ENCODE peak calls at places on chromosomes 7 and 10, in four cellular contexts. One of them, this sample, is unnamed.

GRCh38 chr10:91389636-91390512 is 20.3 kb upstream of the HECTD2 start:
- DNase-seq in bronchial epithelial cell: peak; percentile 57
- DNase-seq in caudate nucleus: no peak
- DNase-seq in AG04450: no peak
- DNase-seq in this sample: peak; percentile 49

GRCh38 chr7:39527951-39528350 is 38.3 kb upstream of the YAE1 start:
- DNase-seq in AG04450: no peak
- DNase-seq in bronchial epithelial cell: peak; percentile 17
- DNase-seq in caudate nucleus: no peak
- DNase-seq in this sample: no peak

GRCh38 chr10:78328592-78329404 is 295.1 kb downstream of the RPS24 start:
- DNase-seq in bronchial epithelial cell: no peak
- DNase-seq in caudate nucleus: no peak
- DNase-seq in AG04450: no peak
- DNase-seq in this sample: no peak

GRCh38 chr10:122835908-122836307 is 9.7 kb downstream of the CUZD1 start:
- DNase-seq in caudate nucleus: no peak
- DNase-seq in bronchial epithelial cell: no peak
- DNase-seq in AG04450: no peak
- DNase-seq in this sample: no peak

GRCh38 chr7:158372400-158373302 is 215.0 kb downstream of the PTPRN2 start:
- DNase-seq in caudate nucleus: no peak
- DNase-seq in AG04450: no peak
- DNase-seq in bronchial epithelial cell: no peak
- DNase-seq in this sample: no peak

GRCh38 chr10:97782455-97783228 is 10.8 kb upstream of the SFRP5 start:
- DNase-seq in AG04450: no peak
- DNase-seq in bronchial epithelial cell: peak; percentile 8
- DNase-seq in caudate nucleus: no peak
- DNase-seq in this sample: no peak

GRCh38 chr7:117127585-117128168 is 174.4 kb downstream of the ST7 start:
- DNase-seq in AG04450: peak; percentile 21
- DNase-seq in bronchial epithelial cell: peak; percentile 56
- DNase-seq in caudate nucleus: no peak
- DNase-seq in this sample: peak; percentile 46

GRCh38 chr10:5663692-5664427 is 2.5 kb downstream of the ASB13 start:
- DNase-seq in AG04450: no peak
- DNase-seq in caudate nucleus: no peak
- DNase-seq in bronchial epithelial cell: no peak
- DNase-seq in this sample: no peak

GRCh38 chr7:16918288-16918895 is 36.6 kb upstream of the AGR3 start:
- DNase-seq in caudate nucleus: no peak
- DNase-seq in bronchial epithelial cell: peak; percentile 69
- DNase-seq in AG04450: peak; percentile 18
- DNase-seq in this sample: peak; percentile 19

This sample was measured in putamen.